ENCODE peak calls at places on chromosomes 12 and 14, in four cellular contexts. W is GM06990, T is lower leg skin, E is GM23248. I is an unnamed sample.

GRCh38 chr12:6764011-6764828 is 1.9 kb upstream of the PTMS start:
- DNase-seq in T (peak; percentile 97), W (peak; percentile 84), E (peak; percentile 96), I (no peak)

GRCh38 chr12:68641138-68641537 is 30.4 kb downstream of the RAP1B start:
- DNase-seq in T (no peak), W (peak; percentile 56), E (no peak), I (no peak)

GRCh38 chr12:26668847-26669246 is 164.1 kb downstream of the ITPR2 start:
- DNase-seq in E (peak; percentile 18), T (no peak), W (no peak), I (no peak)

GRCh38 chr12:118874698-118875548 is 106.4 kb upstream of the SRRM4 start:
- DNase-seq in E (no peak), T (no peak), W (no peak), I (no peak)

GRCh38 chr14:32697114-32697513 is 241.6 kb upstream of the NPAS3 start:
- DNase-seq in E (no peak), T (no peak), W (no peak), I (no peak)

GRCh38 chr12:132488127-132489077 is 1.5 kb upstream of the FBRSL1 start:
- DNase-seq in E (no peak), T (no peak), W (no peak), I (no peak)

GRCh38 chr14:100375273-100375962 is 52.3 kb downstream of the SLC25A47 start:
- DNase-seq in E (peak; percentile 96), T (peak; percentile 92), W (peak; percentile 78), I (peak; percentile 18)

GRCh38 chr12:117968826-117969659 is at the start of gene KSR2:
- DNase-seq in E (peak; percentile 60), T (peak; percentile 82), W (peak; percentile 79), I (no peak)

GRCh38 chr12:75561921-75562320 is 50.5 kb upstream of the KRR1 start:
- DNase-seq in W (no peak), T (no peak), E (no peak), I (no peak)

GRCh38 chr14:81105378-81105777 is 115.4 kb downstream of the GTF2A1 start:
- DNase-seq in T (no peak), E (no peak), W (no peak), I (no peak)

GRCh38 chr14:93303659-93304058 is 29.2 kb downstream of the BTBD7 start:
- DNase-seq in W (no peak), T (no peak), E (peak; percentile 30), I (no peak)

GRCh38 chr14:72457641-72458040 is 436.3 kb downstream of the DPF3 start:
- DNase-seq in T (no peak), W (no peak), E (peak; percentile 86), I (no peak)

GRCh38 chr12:10211975-10212622 is 578 bp upstream of the GABARAPL1 start:
- DNase-seq in W (peak; percentile 55), E (peak; percentile 100), T (peak; percentile 99), I (peak; percentile 49)

GRCh38 chr12:10210225-10210624 is 2.5 kb upstream of the GABARAPL1 start:
- DNase-seq in T (no peak), E (no peak), W (no peak), I (no peak)

GRCh38 chr12:10212623-10213131 is at the start of gene GABARAPL1:
- DNase-seq in T (peak; percentile 97), E (peak; percentile 89), W (peak; percentile 57), I (peak; percentile 15)

GRCh38 chr12:10213168-10214130 is 772 bp downstream of the GABARAPL1 start:
- DNase-seq in W (peak; percentile 34), E (peak; percentile 95), T (peak; percentile 96), I (no peak)

GRCh38 chr12:10211101-10211974 is 1.3 kb upstream of the GABARAPL1 start:
- DNase-seq in W (no peak), T (no peak), E (no peak), I (no peak)
- H3K4me3 ChIP-seq in W (no peak overlapping the region), T (no peak overlapping the region), E (no peak overlapping the region), I (peak overlapping the region; percentile 82)

GRCh38 chr12:48999371-49000131 is at the start of gene DDN:
- DNase-seq in E (peak; percentile 78), W (peak; percentile 82), T (peak; percentile 82), I (no peak)

GRCh38 chr12:48995061-48995879 is 3.9 kb downstream of the DDN start:
- DNase-seq in T (peak; percentile 95), E (peak; percentile 93), W (peak; percentile 53), I (no peak)

GRCh38 chr12:48998497-48999353 is 450 bp downstream of the DDN start:
- DNase-seq in E (peak; percentile 65), W (no peak), T (peak; percentile 88), I (no peak)

GRCh38 chr12:48996794-48997718 is 2.1 kb downstream of the DDN start:
- DNase-seq in W (peak; percentile 60), T (peak; percentile 95), E (peak; percentile 87), I (no peak)

GRCh38 chr12:48997719-48998496 is 1.3 kb downstream of the DDN start:
- DNase-seq in E (no peak), T (peak; percentile 86), W (peak; percentile 87), I (no peak)
- H3K4me3 ChIP-seq in E (peak overlapping the region; percentile 60), T (peak overlapping the region; percentile 24), W (peak overlapping the region; percentile 61), I (peak overlapping the region; percentile 45)

GRCh38 chr12:71664411-71665108 is 459 bp downstream of the THAP2 start:
- DNase-seq in T (no peak), W (no peak), E (peak; percentile 58), I (peak; percentile 34)
- H3K4me3 ChIP-seq in T (peak overlapping the region; percentile 91), W (peak overlapping the region; percentile 97), E (peak overlapping the region; percentile 98), I (peak overlapping the region; percentile 79)

GRCh38 chr12:114440450-114441383 is 34.8 kb upstream of the TBX5 start:
- DNase-seq in W (no peak), T (no peak), E (peak; percentile 44), I (no peak)

GRCh38 chr12:114438635-114439256 is 32.8 kb upstream of the TBX5 start:
- DNase-seq in E (peak; percentile 53), W (no peak), T (no peak), I (no peak)

GRCh38 chr12:114443607-114444421 is 37.9 kb upstream of the TBX5 start:
- DNase-seq in T (no peak), E (no peak), W (no peak), I (no peak)

GRCh38 chr12:114439833-114440449 is 34.0 kb upstream of the TBX5 start:
- DNase-seq in E (peak; percentile 35), W (no peak), T (no peak), I (no peak)

DNA sequence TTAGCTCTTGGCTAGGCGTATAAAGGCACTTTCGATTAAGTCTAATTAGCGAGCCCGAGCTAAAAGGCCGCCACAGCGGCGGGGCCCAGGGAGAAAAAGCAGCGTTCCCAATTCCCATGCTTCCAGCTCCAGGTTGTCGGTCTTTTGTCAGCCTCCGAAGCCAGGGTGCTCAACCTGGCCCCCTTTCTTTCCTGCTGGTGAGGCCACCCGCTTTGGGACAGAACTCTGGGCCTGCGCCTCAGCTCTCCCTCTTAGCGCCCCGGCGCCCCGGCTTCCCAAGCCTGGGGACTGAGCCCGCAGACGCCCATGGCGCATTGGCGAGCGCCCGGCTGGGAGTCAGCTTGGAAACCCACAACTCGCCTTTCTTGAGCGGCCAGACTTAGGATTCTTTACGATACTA is 33.4 kb upstream of the TBX5 start:
- DNase-seq in E (peak; percentile 47), T (no peak), W (no peak), I (no peak)
- H3K4me3 ChIP-seq in E (peak overlapping the region; percentile 52), T (no peak overlapping the region), W (no peak overlapping the region), I (no peak overlapping the region)

DNA sequence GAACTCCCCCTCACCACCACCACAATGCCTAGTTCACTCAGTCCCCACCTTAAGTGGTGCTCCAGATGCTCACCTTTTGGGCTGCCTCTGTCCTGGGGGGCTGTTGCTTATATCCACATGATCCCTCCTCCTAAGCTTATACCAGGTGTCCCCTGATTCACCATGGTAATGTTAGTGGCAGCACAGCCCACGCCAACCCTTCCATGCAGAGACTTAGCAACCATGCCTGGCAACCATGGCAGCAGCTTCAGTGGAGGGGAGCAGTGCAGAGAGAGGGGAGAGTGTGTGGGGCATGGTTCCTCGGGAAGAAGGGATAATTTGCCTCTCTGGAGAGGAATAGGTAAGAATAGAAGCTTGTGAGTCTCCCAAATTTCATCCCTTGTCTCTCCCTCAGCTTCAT is 1.2 kb upstream of the DDN start:
- DNase-seq in T (no peak), E (no peak), W (no peak), I (no peak)
- H3K4me3 ChIP-seq in T (no peak overlapping the region), E (no peak overlapping the region), W (no peak overlapping the region), I (no peak overlapping the region)

DNA sequence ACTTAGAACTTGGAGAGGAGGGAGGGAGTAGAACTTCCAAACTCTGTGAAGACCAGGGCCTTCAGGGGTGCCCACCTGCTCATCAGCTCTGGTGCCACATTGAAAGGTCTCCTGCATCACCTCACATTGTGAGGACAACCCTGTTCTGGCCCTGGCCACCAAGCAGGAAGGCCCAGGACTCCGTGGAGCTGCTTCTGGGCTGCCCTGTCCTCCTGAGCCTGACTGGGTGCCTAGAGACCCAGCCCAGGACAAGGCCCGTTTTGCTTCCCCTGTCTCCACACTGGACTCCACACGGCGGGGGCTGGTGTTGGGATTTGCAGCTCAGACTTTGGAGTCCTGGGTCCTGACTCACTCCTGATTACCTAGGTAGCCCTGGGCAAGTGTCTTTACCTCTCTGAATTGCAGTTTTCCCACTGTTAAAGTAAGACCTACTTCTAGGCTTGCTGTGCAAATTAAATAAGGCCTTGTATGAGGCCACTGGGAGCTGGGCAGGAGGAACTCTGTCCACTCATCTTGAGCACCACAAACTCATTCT is 12.5 kb upstream of the KRT82 start:
- DNase-seq in T (no peak), W (no peak), E (no peak), I (no peak)
- H3K4me3 ChIP-seq in T (no peak overlapping the region), W (no peak overlapping the region), E (no peak overlapping the region), I (no peak overlapping the region)

GRCh38 chr14:90140956-90141316 is 79.1 kb downstream of the KCNK13 start:
- DNase-seq in W (no peak), E (peak; percentile 9), T (no peak), I (no peak)
- H3K4me3 ChIP-seq in W (no peak overlapping the region), E (no peak overlapping the region), T (no peak overlapping the region), I (no peak overlapping the region)

GRCh38 chr12:46368138-46368537 is 4.4 kb downstream of the SLC38A2 start:
- DNase-seq in E (no peak), T (no peak), W (no peak), I (no peak)
- H3K4me3 ChIP-seq in E (peak overlapping the region; percentile 99), T (peak overlapping the region; percentile 83), W (no peak overlapping the region), I (peak overlapping the region; percentile 86)

DNA sequence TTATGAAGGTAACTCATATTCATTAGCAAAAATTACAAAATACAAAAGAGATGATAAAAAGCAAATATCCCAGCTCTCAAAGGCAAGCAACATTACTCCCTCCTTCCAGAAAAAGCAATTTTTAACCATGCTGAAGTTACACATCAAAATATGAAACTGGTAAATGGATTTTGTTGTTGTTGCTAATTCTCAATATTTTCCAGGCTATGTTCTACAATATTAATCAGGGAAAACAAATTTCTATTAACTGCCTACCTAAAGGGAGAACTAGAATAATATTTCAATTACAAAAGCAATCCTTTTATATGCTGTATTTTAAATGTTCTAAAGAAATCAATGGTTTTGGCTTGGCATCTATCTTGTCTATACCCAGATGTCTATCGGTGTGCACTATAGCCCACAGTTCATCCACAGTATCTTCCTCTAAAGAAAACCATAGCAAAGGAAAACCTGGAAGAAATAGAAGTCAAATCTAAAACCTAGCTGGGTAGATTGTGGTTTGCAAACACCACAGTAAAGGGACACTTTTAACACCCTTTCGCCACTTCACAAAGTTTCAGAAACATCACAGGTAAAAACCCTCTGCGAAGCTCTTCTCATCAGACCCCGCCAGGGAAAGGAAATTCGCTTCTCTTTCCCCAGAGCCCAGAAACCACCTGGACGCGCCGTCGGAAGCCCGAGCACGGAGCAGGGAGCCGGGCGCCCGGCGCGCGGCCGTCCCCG is 32.0 kb downstream of the TC2N start:
- DNase-seq in T (no peak), E (no peak), W (no peak), I (no peak)
- H3K4me3 ChIP-seq in T (peak overlapping the region; percentile 51), E (no peak overlapping the region), W (peak overlapping the region; percentile 66), I (peak overlapping the region; percentile 70)

I was measured in esophagus squamous epithelium.